ENCODE peak calls at places on chromosome 13, in four cellular contexts. Q is mesendoderm, G is H9, H is H1. J is an unnamed sample.

GRCh38 chr13:72290962-72291681 is 424.1 kb upstream of the DACH1 start:
- DNase-seq in H (peak), G (peak), Q (peak), J (no peak)

GRCh38 chr13:91115776-91116175 is 231.7 kb upstream of the MIR17HG start:
- DNase-seq in G (no peak), H (no peak), Q (no peak), J (no peak)

GRCh38 chr13:58583961-58584360 is 952.4 kb downstream of the PCDH17 start:
- DNase-seq in H (no peak), G (no peak), Q (no peak), J (no peak)

GRCh38 chr13:100674363-100674847 is at the start of gene TMTC4:
- DNase-seq in Q (peak), G (no peak), H (no peak), J (no peak)

GRCh38 chr13:113417836-113418721 is 35.2 kb downstream of the ADPRHL1 start:
- DNase-seq in Q (no peak), H (no peak), G (no peak), J (no peak)

GRCh38 chr13:23427342-23428182 is 5.9 kb downstream of the SACS start:
- DNase-seq in H (no peak), G (no peak), Q (no peak), J (peak)

GRCh38 chr13:46486270-46486669 is 66.7 kb upstream of the LRCH1 start:
- DNase-seq in H (no peak), Q (no peak), G (no peak), J (no peak)

GRCh38 chr13:53010374-53011105 is 18.1 kb upstream of the OLFM4 start:
- DNase-seq in Q (no peak), H (no peak), G (no peak), J (no peak)

GRCh38 chr13:43640476-43640875 is 146.3 kb downstream of the ENOX1 start:
- DNase-seq in H (no peak), Q (no peak), G (no peak), J (no peak)

GRCh38 chr13:44904982-44905381 is 84.3 kb downstream of the NUFIP1 start:
- DNase-seq in Q (no peak), H (no peak), G (no peak), J (peak)

GRCh38 chr13:102960959-102961358 is 105.3 kb downstream of the SLC10A2 start:
- DNase-seq in H (no peak), G (no peak), Q (no peak), J (no peak)

GRCh38 chr13:114099918-114100445 is 32.4 kb downstream of the RASA3 start:
- DNase-seq in G (peak), H (no peak), Q (peak), J (peak)

GRCh38 chr13:69857188-69857821 is 250.3 kb upstream of the ATXN8OS start:
- DNase-seq in G (no peak), H (no peak), Q (peak), J (peak)

GRCh38 chr13:92721610-92722009 is 505.0 kb upstream of the GPC6 start:
- DNase-seq in G (no peak), Q (no peak), H (no peak), J (no peak)

GRCh38 chr13:110713981-110714797 is 689 bp downstream of the ING1 start:
- DNase-seq in H (no peak), G (peak), Q (peak), J (peak)

GRCh38 chr13:114304346-114305034 is 9.8 kb upstream of the CHAMP1 start:
- DNase-seq in G (no peak), Q (no peak), H (no peak), J (no peak)

GRCh38 chr13:46405457-46405856 is 18.4 kb upstream of the RUBCNL start:
- DNase-seq in Q (no peak), H (no peak), G (no peak), J (no peak)

GRCh38 chr13:60261432-60262351 is 98.0 kb upstream of the DIAPH3 start:
- DNase-seq in G (peak), Q (no peak), H (peak), J (no peak)

GRCh38 chr13:110993788-110994187 is 78.9 kb upstream of the ANKRD10 start:
- DNase-seq in G (peak), Q (peak), H (no peak), J (no peak)

GRCh38 chr13:21542563-21542962 is 61.4 kb downstream of the MICU2 start:
- DNase-seq in Q (no peak), H (no peak), G (no peak), J (no peak)

GRCh38 chr13:36601186-36601585 is 72.6 kb upstream of the SERTM1 start:
- DNase-seq in Q (no peak), H (no peak), G (no peak), J (no peak)

GRCh38 chr13:103031332-103031873 is 34.8 kb downstream of the SLC10A2 start:
- DNase-seq in H (no peak), G (no peak), Q (no peak), J (no peak)

GRCh38 chr13:68745517-68745916 is 1362.1 kb upstream of the ATXN8OS start:
- DNase-seq in Q (no peak), G (no peak), H (no peak), J (no peak)

GRCh38 chr13:113768018-113768905 is 9.2 kb downstream of the TMEM255B start:
- DNase-seq in Q (no peak), H (no peak), G (no peak), J (no peak)

GRCh38 chr13:43036386-43037220 is 13.2 kb downstream of the DNAJC15 start:
- DNase-seq in Q (peak), H (no peak), G (peak), J (no peak)

GRCh38 chr13:101283782-101284181 is 132.5 kb downstream of the NALCN start:
- DNase-seq in Q (no peak), H (no peak), G (no peak), J (no peak)

GRCh38 chr13:79037197-79037596 is 368.9 kb downstream of the RBM26 start:
- DNase-seq in Q (no peak), G (no peak), H (no peak), J (no peak)

GRCh38 chr13:32594339-32594738 is 8.1 kb downstream of the PDS5B start:
- DNase-seq in G (no peak), H (no peak), Q (no peak), J (peak)

GRCh38 chr13:112136095-112136494 is 69.1 kb downstream of the SOX1 start:
- DNase-seq in Q (no peak), H (no peak), G (no peak), J (no peak)

GRCh38 chr13:112060899-112061366 is 6.0 kb upstream of the SOX1 start:
- DNase-seq in G (peak), H (no peak), Q (peak), J (no peak)

GRCh38 chr13:46622918-46623256 is 69.9 kb downstream of the LRCH1 start:
- DNase-seq in G (no peak), H (no peak), Q (no peak), J (peak)

GRCh38 chr13:89490661-89491060 is 1819.5 kb downstream of the SLITRK5 start:
- DNase-seq in H (no peak), G (no peak), Q (no peak), J (no peak)

GRCh38 chr13:47139519-47139918 is 242.7 kb upstream of the HTR2A start:
- DNase-seq in Q (no peak), G (no peak), H (no peak), J (no peak)

GRCh38 chr13:93116809-93117208 is 109.8 kb upstream of the GPC6 start:
- DNase-seq in H (no peak), G (no peak), Q (peak), J (no peak)

GRCh38 chr13:97382276-97382675 is 51.7 kb upstream of the RAP2A start:
- DNase-seq in Q (no peak), G (no peak), H (no peak), J (no peak)

GRCh38 chr13:112333756-112334543 is 42.2 kb upstream of the SPACA7 start:
- DNase-seq in G (no peak), H (no peak), Q (no peak), J (no peak)

GRCh38 chr13:52848455-52849190 is at the start of gene PCDH8:
- DNase-seq in G (peak), Q (peak), H (no peak), J (no peak)

GRCh38 chr13:113398963-113399754 is 35.2 kb upstream of the GRTP1 start:
- DNase-seq in G (peak), H (no peak), Q (peak), J (no peak)

GRCh38 chr13:106906431-106906996 is 338.6 kb upstream of the ARGLU1 start:
- DNase-seq in G (no peak), H (no peak), Q (no peak), J (no peak)

GRCh38 chr13:30679483-30680330 is 55.6 kb upstream of the ALOX5AP start:
- DNase-seq in Q (peak), H (no peak), G (peak), J (peak)
- H4K5ac ChIP-seq in Q (no peak), H (no peak), G (no peak), J (no peak)

DNA sequence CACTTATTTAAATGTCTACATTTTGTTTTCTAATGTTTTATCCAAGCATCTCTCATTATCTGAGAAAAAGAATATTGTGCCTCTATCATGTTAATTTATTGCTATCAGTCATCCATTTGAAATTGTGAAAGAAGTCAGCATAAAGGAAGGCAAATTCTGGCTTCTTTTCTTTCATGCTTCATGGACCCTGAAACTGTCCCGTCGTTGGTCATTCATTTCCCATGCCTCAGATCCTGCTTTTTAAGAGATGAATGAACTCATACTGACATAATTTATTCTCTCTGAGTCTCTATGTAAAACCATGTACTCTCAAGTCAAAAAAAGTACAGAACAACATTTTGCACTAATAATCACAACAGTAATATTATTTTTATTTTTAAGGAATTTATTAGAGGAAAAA is 2512.0 kb downstream of the PCDH9 start:
- DNase-seq in G (no peak), Q (no peak), H (no peak), J (no peak)
- H4K5ac ChIP-seq in G (no peak), Q (no peak), H (no peak), J (no peak)

GRCh38 chr13:108188260-108188659 is 27.1 kb downstream of the LIG4 start:
- DNase-seq in Q (no peak), H (no peak), G (no peak), J (no peak)

GRCh38 chr13:108190897-108191296 is 24.4 kb downstream of the LIG4 start:
- DNase-seq in Q (no peak), H (no peak), G (no peak), J (no peak)

GRCh38 chr13:108182652-108183051 is 32.7 kb downstream of the LIG4 start:
- DNase-seq in H (no peak), G (no peak), Q (no peak), J (no peak)

GRCh38 chr13:108185218-108185617 is 30.1 kb downstream of the LIG4 start:
- DNase-seq in G (no peak), Q (no peak), H (no peak), J (no peak)
- H4K5ac ChIP-seq in G (no peak), Q (no peak), H (no peak), J (no peak)

GRCh38 chr13:40430234-40430633 is 236.2 kb downstream of the FOXO1 start:
- DNase-seq in H (no peak), Q (no peak), G (no peak), J (no peak)
- H4K5ac ChIP-seq in H (no peak), Q (no peak), G (no peak), J (no peak)

DNA sequence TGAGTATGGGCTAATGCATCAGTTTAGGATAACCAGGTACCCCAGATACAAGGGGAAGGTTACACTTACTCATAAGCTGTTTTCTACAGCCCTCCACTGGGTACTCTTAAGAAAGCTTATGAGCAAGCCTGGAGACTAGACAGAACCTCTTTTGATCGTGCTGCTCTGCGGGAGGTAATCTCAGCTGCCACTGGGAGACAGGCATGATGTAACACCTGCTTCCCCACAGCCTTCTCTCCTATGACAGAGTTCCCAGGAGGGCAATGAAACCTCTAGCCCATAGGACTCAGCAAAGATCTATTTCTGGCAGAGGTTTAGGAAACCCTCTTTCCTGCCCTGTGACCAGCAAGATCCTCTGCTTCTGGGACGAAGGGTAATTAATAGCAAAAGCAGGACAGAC is 65.6 kb downstream of the WASF3 start:
- DNase-seq in Q (no peak), G (no peak), H (no peak), J (no peak)
- H4K5ac ChIP-seq in Q (no peak), G (no peak), H (no peak), J (no peak)

GRCh38 chr13:27933580-27934328 is 14.0 kb downstream of the PDX1 start:
- DNase-seq in Q (no peak), H (no peak), G (no peak), J (no peak)
- H4K5ac ChIP-seq in Q (no peak), H (no peak), G (no peak), J (no peak)

GRCh38 chr13:49694446-49694845 is 3.2 kb upstream of the EBPL start:
- DNase-seq in Q (no peak), H (no peak), G (no peak), J (no peak)

GRCh38 chr13:49693877-49694276 is 2.6 kb upstream of the EBPL start:
- DNase-seq in Q (no peak), G (no peak), H (no peak), J (no peak)

GRCh38 chr13:49701481-49701880 is 10.2 kb upstream of the EBPL start:
- DNase-seq in G (no peak), H (no peak), Q (no peak), J (no peak)

GRCh38 chr13:49693191-49693733 is 2.0 kb upstream of the EBPL start:
- DNase-seq in Q (no peak), G (no peak), H (no peak), J (peak)

DNA sequence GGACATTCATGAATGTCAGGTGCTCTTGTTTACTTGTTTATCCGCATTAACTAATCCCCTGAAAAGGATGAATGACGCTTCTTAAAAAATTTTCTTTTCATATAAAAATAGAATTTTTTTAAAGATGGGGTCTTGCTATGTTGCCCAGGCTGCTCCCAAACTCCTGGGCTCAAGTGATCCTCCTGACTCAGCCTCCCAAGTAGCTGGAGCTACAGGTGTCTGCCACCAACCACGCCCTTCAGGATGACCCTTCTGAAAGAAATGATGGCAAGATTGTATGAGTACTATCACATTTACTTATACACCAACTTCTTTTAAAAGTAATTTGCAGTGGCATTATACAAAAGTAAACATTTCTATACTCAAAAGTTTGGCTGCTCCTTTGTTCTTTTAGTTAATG is 6.2 kb upstream of the EBPL start:
- DNase-seq in Q (no peak), H (no peak), G (no peak), J (no peak)
- H4K5ac ChIP-seq in Q (no peak), H (no peak), G (no peak), J (no peak)

DNA sequence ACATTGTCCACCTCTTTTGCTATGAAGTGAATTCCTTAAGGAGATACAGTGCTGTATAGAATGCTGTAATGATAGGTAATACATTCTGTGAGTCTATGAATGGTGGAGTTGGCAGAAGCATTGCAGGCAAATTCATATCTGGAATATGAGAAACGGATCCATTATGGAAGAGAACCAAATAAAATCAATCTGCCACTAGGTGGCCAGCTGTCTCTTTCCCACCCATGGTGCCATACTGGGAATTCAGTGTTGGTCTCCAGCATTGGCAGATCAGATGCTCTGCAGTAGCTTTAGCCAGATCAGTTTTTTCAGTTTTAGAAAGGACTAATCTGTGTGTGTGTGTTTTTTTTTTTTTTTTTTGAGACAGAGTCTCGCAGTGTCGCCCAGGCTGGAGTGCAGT is 27.6 kb downstream of the DNAJC3 start:
- DNase-seq in H (no peak), Q (peak), G (no peak), J (no peak)
- H4K5ac ChIP-seq in H (no peak), Q (no peak), G (no peak), J (no peak)

J was measured in IMR-90.